ENCODE peak calls at places on chromosomes 4 and X, in nine cellular contexts. T, H, Q, E, D, M, I, O and V are unnamed samples.
A peak's percentile ranks its signal among the peaks of the same experiment; 100 is the strongest.

GRCh38 chr4:148056879-148057278 is 325.0 kb downstream of the ARHGAP10 start:
- DNase-seq in T (no peak), H (no peak), Q (peak; percentile 28), E (peak; percentile 88), D (peak; percentile 33), M (peak; percentile 33), I (peak; percentile 62), O (peak; percentile 47), V (peak; percentile 36)

GRCh38 chrX:71668248-71668595 is 876 bp downstream of the LOC101059915 start:
- DNase-seq in T (no peak), H (no peak), Q (no peak), E (no peak), D (no peak), M (no peak), I (no peak), O (no peak), V (no peak)

GRCh38 chr4:78560296-78560963 is 8.9 kb downstream of the ANXA3 start:
- DNase-seq in T (no peak), H (no peak), Q (peak; percentile 28), E (no peak), D (no peak), M (no peak), I (peak; percentile 73), O (no peak), V (no peak)

GRCh38 chr4:4386736-4387392 is at the start of gene NSG1:
- DNase-seq in T (peak; percentile 43), H (peak; percentile 34), Q (peak; percentile 13), E (no peak), D (peak; percentile 69), M (peak; percentile 51), I (no peak), O (peak; percentile 47), V (no peak)

GRCh38 chrX:53354669-53355068 is 67.8 kb downstream of the SMC1A start:
- DNase-seq in T (no peak), H (no peak), Q (no peak), E (no peak), D (no peak), M (no peak), I (no peak), O (no peak), V (no peak)

GRCh38 chr4:5760936-5761480 is 50.0 kb downstream of the EVC start:
- DNase-seq in T (no peak), H (no peak), Q (no peak), E (no peak), D (no peak), M (no peak), I (no peak), O (no peak), V (no peak)

GRCh38 chrX:107728342-107729099 is 47.1 kb downstream of the TSC22D3 start:
- DNase-seq in T (no peak), H (no peak), Q (no peak), E (no peak), D (no peak), M (no peak), I (no peak), O (no peak), V (no peak)

GRCh38 chr4:111466821-111467605 is 678.2 kb upstream of the FAM241A start:
- DNase-seq in T (no peak), H (no peak), Q (no peak), E (no peak), D (no peak), M (no peak), I (no peak), O (no peak), V (no peak)

GRCh38 chr4:107261241-107261874 is 225.2 kb upstream of the DKK2 start:
- DNase-seq in T (no peak), H (no peak), Q (no peak), E (no peak), D (no peak), M (no peak), I (no peak), O (no peak), V (no peak)

GRCh38 chr4:86582453-86582852 is 11.7 kb upstream of the PTPN13 start:
- DNase-seq in T (peak; percentile 1), H (no peak), Q (peak; percentile 11), E (no peak), D (no peak), M (no peak), I (no peak), O (no peak), V (no peak)